ENCODE peak calls at places on chromosomes 12 and 14, in six cellular contexts. T, W, L, C, R and V are unnamed samples.

GRCh38 chr12:94545937-94546771 is 86.5 kb upstream of the CEP83 start:
- DNase-seq in T (no peak), W (peak), L (no peak), C (no peak), R (peak), V (peak)

GRCh38 chr12:63070709-63071108 is 80.3 kb downstream of the AVPR1A start:
- DNase-seq in T (no peak), W (no peak), L (no peak), C (no peak), R (no peak), V (no peak)

GRCh38 chr12:126874427-126875026 is 1392.4 kb upstream of the TMEM132C start:
- DNase-seq in T (peak), W (peak), L (peak), C (peak), R (peak), V (peak)

GRCh38 chr12:70486588-70486987 is 120.5 kb downstream of the KCNMB4 start:
- DNase-seq in T (no peak), W (no peak), L (no peak), C (no peak), R (no peak), V (no peak)

GRCh38 chr12:12563529-12563928 is 866 bp upstream of the DUSP16 start:
- DNase-seq in T (no peak), W (no peak), L (no peak), C (no peak), R (no peak), V (no peak)

GRCh38 chr12:44490181-44490580 is 385.9 kb downstream of the NELL2 start:
- DNase-seq in T (no peak), W (no peak), L (no peak), C (no peak), R (no peak), V (no peak)

GRCh38 chr14:26204954-26205479 is 392.8 kb downstream of the NOVA1 start:
- DNase-seq in T (peak), W (peak), L (peak), C (peak), R (no peak), V (peak)

GRCh38 chr12:20822925-20823324 is 12.4 kb downstream of the SLCO1B3 start:
- DNase-seq in T (no peak), W (no peak), L (no peak), C (no peak), R (peak), V (no peak)

GRCh38 chr12:113152835-113153814 is 3.6 kb downstream of the CFAP73 start:
- DNase-seq in T (no peak), W (peak), L (peak), C (peak), R (peak), V (no peak)

GRCh38 chr12:120677765-120678473 is 9.0 kb upstream of the MLEC start:
- DNase-seq in T (no peak), W (no peak), L (no peak), C (no peak), R (peak), V (no peak)

GRCh38 chr14:102427642-102428041 is 64.9 kb downstream of the TECPR2 start:
- DNase-seq in T (peak), W (no peak), L (no peak), C (no peak), R (no peak), V (peak)

GRCh38 chr14:79721399-79722084 is 489.8 kb downstream of the DIO2 start:
- DNase-seq in T (no peak), W (no peak), L (no peak), C (no peak), R (no peak), V (no peak)

GRCh38 chr14:90184571-90185266 is 71.6 kb upstream of the PSMC1 start:
- DNase-seq in T (no peak), W (no peak), L (peak), C (no peak), R (no peak), V (no peak)

GRCh38 chr12:106197906-106198623 is 49.8 kb downstream of the CKAP4 start:
- DNase-seq in T (no peak), W (no peak), L (no peak), C (no peak), R (no peak), V (no peak)

GRCh38 chr14:49461529-49462401 is 124.4 kb downstream of the RPS29 start:
- DNase-seq in T (no peak), W (peak), L (no peak), C (no peak), R (peak), V (no peak)

GRCh38 chr12:121996050-121996944 is 25.4 kb upstream of the BCL7A start:
- DNase-seq in T (no peak), W (no peak), L (no peak), C (no peak), R (no peak), V (no peak)

GRCh38 chr12:121990692-121991603 is 30.7 kb upstream of the BCL7A start:
- DNase-seq in T (no peak), W (no peak), L (no peak), C (no peak), R (peak), V (no peak)

GRCh38 chr12:121989951-121990647 is 31.6 kb upstream of the BCL7A start:
- DNase-seq in T (no peak), W (no peak), L (no peak), C (no peak), R (no peak), V (no peak)

GRCh38 chr12:121989266-121989950 is 32.3 kb upstream of the BCL7A start:
- DNase-seq in T (no peak), W (no peak), L (no peak), C (no peak), R (no peak), V (no peak)

DNA sequence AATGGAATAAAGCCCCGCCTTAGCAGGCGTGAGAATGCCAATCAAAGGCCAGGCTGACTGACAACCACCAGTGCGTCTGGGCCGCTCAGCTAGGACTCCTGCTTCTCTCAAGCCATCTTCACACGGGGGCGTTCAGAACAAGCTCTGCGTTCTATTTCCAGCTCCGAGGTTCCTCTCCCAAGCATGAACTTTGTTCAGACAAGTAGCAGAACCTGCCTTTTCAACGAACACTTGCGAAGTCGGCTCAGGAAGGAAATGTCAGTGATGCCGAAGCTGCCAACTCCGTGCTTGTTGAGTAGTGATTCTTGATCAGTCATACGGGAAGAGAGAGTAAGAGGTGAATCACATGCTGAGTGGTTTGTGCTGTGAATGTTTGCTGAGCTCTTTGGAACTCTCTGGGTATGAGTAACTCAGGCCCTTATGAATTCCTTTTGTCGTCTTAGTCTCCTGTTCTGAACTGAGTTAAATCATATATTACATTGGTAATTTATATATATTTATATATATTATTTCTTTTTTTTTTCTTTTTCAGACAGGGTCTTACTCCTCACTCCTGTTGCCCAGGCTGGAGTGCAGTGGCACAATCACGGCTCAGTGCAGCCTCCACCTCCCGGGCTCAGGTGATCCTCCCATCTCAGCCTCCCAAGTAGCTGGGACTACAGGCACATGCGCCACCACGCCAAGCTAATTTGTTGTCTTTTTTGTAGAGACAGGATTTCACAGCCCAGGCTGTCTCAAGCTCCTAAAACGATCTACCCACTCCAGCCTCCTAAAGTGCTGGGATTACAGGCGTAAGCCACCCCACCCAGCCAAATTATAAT is 29.4 kb upstream of the BCL7A start:
- DNase-seq in T (no peak), W (no peak), L (no peak), C (no peak), R (peak), V (no peak)
- TF ChIP-seq EP300 in T (no peak), W (no peak), L (peak), C (no peak), R (no peak), V (no peak)

GRCh38 chr12:124738636-124739467 is 124.8 kb downstream of the SCARB1 start:
- DNase-seq in T (no peak), W (peak), L (no peak), C (no peak), R (no peak), V (no peak)
- TF ChIP-seq EP300 in T (no peak), W (no peak), L (no peak), C (no peak), R (no peak), V (no peak)

GRCh38 chr12:122874081-122874480 is 21.8 kb downstream of the VPS37B start:
- DNase-seq in T (no peak), W (peak), L (no peak), C (no peak), R (no peak), V (no peak)

GRCh38 chr12:122873540-122873939 is 22.4 kb downstream of the VPS37B start:
- DNase-seq in T (no peak), W (peak), L (no peak), C (no peak), R (no peak), V (no peak)

GRCh38 chr12:122872815-122873361 is 23.0 kb downstream of the VPS37B start:
- DNase-seq in T (peak), W (peak), L (no peak), C (no peak), R (no peak), V (no peak)

GRCh38 chr12:122876724-122877123 is 19.2 kb downstream of the VPS37B start:
- DNase-seq in T (no peak), W (peak), L (no peak), C (no peak), R (no peak), V (no peak)

GRCh38 chr12:122875590-122876220 is 20.2 kb downstream of the VPS37B start:
- DNase-seq in T (no peak), W (peak), L (no peak), C (peak), R (no peak), V (no peak)
- TF ChIP-seq EP300 in T (no peak), W (no peak), L (no peak), C (no peak), R (no peak), V (no peak)

DNA sequence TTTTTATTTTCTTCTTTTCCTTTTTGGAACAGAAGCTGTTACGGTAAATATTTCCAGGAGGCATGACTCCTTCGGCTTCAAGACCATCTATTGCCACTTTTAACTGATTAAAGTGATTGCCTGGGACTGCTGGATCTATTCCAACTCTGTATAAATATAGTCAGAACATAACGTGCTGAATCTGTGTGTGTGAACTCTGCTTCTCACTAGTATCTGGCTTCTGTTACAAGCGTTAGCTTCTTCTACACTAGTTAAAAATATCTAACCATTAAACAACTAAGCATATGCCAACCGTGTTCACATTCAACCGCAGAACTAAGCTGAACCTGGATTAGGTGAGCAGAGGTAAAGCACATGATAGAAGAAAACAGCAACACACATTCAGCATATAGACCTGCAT is 49.0 kb downstream of the TMTC1 start:
- DNase-seq in T (no peak), W (no peak), L (no peak), C (no peak), R (no peak), V (no peak)
- TF ChIP-seq EP300 in T (no peak), W (no peak), L (no peak), C (no peak), R (no peak), V (no peak)

GRCh38 chr14:71970272-71970671 is 38.0 kb downstream of the RGS6 start:
- DNase-seq in T (no peak), W (no peak), L (no peak), C (no peak), R (no peak), V (no peak)

GRCh38 chr14:71961972-71962371 is 29.7 kb downstream of the RGS6 start:
- DNase-seq in T (no peak), W (no peak), L (no peak), C (no peak), R (no peak), V (no peak)

GRCh38 chr14:71960620-71961353 is 28.6 kb downstream of the RGS6 start:
- DNase-seq in T (no peak), W (no peak), L (no peak), C (no peak), R (no peak), V (no peak)

GRCh38 chr14:71967709-71968108 is 35.5 kb downstream of the RGS6 start:
- DNase-seq in T (no peak), W (no peak), L (no peak), C (no peak), R (no peak), V (no peak)

DNA sequence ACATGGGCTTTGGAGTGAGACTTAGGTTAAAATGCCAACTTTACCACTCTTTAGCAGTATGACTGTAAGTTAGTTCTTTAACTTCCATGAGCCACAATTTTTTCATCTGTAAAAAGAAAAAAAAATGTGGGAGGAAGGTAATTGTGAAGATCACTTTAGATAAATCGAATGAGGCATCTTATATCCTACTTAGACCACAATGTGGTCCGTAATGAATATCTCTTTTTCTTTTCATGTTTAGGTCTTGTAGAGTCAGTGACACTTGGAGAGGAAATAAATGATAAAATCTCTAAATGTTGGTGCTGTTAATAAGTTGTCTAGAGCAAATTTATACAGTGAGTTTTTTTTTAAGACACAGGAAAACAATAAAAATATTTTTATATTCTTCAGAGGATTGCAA is 34.3 kb downstream of the RGS6 start:
- DNase-seq in T (no peak), W (no peak), L (no peak), C (no peak), R (no peak), V (no peak)
- TF ChIP-seq EP300 in T (no peak), W (no peak), L (no peak), C (no peak), R (no peak), V (no peak)

DNA sequence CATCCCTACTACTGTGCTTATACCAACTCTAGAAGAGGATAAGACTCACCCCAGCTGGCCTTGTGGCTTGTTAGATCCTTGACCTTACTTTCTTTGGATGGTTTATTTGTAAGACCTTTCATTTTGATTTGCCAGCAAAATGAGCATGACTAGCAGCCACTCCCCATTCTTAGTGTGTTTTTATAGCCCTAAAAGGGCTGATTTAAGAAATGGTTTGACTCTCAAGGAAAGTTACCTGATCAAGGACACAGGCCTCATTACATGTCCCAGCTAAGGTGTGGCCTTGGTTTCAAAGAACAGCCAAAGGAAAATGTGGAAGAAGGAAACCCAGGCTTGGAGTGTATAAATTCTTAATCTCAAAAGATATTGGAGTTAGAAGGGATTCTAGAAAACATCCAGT is 41.4 kb downstream of the SLC17A8 start:
- DNase-seq in T (no peak), W (no peak), L (no peak), C (no peak), R (no peak), V (no peak)
- TF ChIP-seq EP300 in T (no peak), W (no peak), L (no peak), C (no peak), R (no peak), V (no peak)

DNA sequence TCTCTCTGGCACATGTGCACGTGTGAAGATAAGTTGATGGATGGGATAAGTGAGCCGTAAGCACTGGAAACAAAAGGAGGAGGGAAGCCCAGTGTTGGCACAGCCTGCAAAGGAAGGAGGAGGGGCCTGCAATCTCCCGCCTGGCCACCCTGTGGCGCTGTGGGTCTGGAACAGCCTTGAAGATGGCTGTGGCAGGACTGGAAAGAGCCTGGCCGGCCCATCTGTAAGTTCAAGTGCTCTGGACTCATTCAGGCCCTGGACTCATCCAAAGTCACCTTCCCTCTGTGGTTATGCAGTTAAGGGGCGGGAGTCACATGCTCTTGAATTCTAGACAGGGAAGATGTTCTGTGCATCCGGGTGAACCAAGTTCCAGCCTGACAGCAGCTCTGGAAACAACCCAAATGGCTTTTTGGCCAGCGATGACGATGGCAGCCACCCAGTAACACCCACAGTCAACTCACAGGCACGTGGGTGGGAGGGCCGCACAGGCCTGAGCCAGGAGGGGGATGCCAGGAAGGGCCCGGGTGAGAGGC is 50.4 kb downstream of the CHGA start:
- DNase-seq in T (peak), W (peak), L (peak), C (peak), R (peak), V (peak)
- TF ChIP-seq EP300 in T (peak), W (no peak), L (no peak), C (no peak), R (no peak), V (no peak)

DNA sequence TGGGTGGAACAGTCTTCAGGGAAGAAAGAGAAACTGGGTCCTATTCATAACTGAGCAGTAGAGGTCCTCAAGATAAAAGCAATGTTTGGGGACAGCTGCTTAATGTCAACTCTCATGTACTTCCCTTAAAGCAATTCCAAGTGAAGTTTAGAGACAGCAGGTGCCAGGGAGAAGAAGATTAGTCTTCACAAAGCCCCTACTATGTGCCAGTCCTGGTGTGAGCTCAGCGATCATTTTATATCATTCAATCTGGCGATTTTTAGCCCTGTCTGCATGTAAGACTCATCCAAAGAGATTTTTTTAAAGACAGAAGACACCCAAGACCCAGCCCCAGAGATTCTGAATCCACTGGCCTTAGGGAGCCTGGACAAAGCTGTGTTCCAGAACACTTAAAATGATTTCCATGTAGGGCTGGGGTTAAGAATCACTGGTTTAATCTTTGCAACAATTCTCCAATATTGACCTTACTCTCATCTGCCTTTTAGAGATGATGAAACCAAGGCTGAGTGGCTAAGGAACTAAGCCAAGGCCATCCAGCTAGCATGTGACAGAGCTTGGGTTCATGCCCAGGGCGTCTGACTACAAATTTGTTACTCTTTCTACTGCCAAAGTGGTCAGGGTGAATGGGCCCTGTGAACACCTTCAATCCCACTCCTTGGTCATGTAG is 404.5 kb upstream of the TBX3 start:
- DNase-seq in T (no peak), W (no peak), L (no peak), C (no peak), R (no peak), V (no peak)
- TF ChIP-seq EP300 in T (no peak), W (no peak), L (no peak), C (no peak), R (no peak), V (no peak)